ENCODE peak calls at places on chromosomes 7 and 10, in ten cellular contexts. I is heart left ventricle, R is type B pancreatic cell, C is stomach, J is prostate gland, V is brain microvascular endothelial cell, Q is A549, F is left ventricle myocardium inferior, O is neural crest cell, H is Panc1. A is an unnamed sample.

GRCh38 chr10:8402469-8403074 is 348.1 kb downstream of the GATA3 start:
- DNase-seq in I (no peak), V (no peak), R (no peak), F (no peak), H (no peak), J (no peak), O (no peak), Q (no peak), C (no peak), A (no peak)

GRCh38 chr10:98892523-98892922 is 343.1 kb downstream of the HPSE2 start:
- DNase-seq in I (no peak), O (no peak), R (no peak), F (no peak), V (no peak), H (no peak), J (no peak), C (no peak), Q (no peak), A (no peak)

GRCh38 chr7:130356121-130356759 is 11.6 kb downstream of the CPA5 start:
- DNase-seq in O (no peak), H (peak), C (no peak), F (peak), J (peak), Q (peak), I (peak), R (no peak), V (peak), A (peak)

GRCh38 chr7:27808626-27809025 is 68.7 kb downstream of the TAX1BP1 start:
- DNase-seq in Q (no peak), V (peak), I (no peak), O (no peak), C (no peak), J (no peak), F (no peak), R (no peak), H (peak), A (peak)

GRCh38 chr10:94299417-94299816 is 63.3 kb downstream of the NOC3L start:
- DNase-seq in H (no peak), C (no peak), I (no peak), O (no peak), J (no peak), V (peak), R (no peak), F (no peak), Q (no peak), A (peak)

GRCh38 chr10:81838950-81839349 is 36.0 kb upstream of the NRG3 start:
- DNase-seq in V (peak), R (no peak), I (no peak), C (no peak), H (no peak), O (peak), J (no peak), F (no peak), Q (no peak), A (no peak)

GRCh38 chr7:82530361-82530760 is 86.8 kb upstream of the CACNA2D1 start:
- DNase-seq in F (no peak), V (peak), H (no peak), Q (no peak), C (no peak), R (no peak), J (no peak), O (no peak), I (no peak), A (no peak)

GRCh38 chr10:113450046-113450445 is 102.8 kb upstream of the HABP2 start:
- DNase-seq in F (no peak), R (no peak), J (no peak), H (no peak), Q (no peak), V (no peak), I (no peak), O (no peak), C (no peak), A (no peak)

GRCh38 chr7:37201003-37201875 is 247.4 kb downstream of the ELMO1 start:
- DNase-seq in R (peak), C (peak), Q (peak), V (peak), F (peak), H (no peak), I (peak), O (peak), J (peak), A (peak)

GRCh38 chr10:29915116-29915785 is 144.1 kb downstream of the JCAD start:
- DNase-seq in C (no peak), F (no peak), V (no peak), J (no peak), H (no peak), O (no peak), R (no peak), Q (no peak), I (no peak), A (no peak)

GRCh38 chr10:72906446-72906845 is 12.9 kb downstream of the OIT3 start:
- DNase-seq in R (no peak), F (no peak), H (no peak), Q (no peak), O (no peak), I (no peak), V (peak), J (no peak), C (no peak), A (no peak)

GRCh38 chr10:27372095-27372494 is 131.5 kb upstream of the ACBD5 start:
- DNase-seq in F (no peak), O (no peak), C (no peak), Q (no peak), J (no peak), H (no peak), I (no peak), V (no peak), R (no peak), A (no peak)

GRCh38 chr10:44313706-44314307 is 71.1 kb downstream of the CXCL12 start:
- DNase-seq in C (no peak), Q (no peak), R (no peak), H (no peak), V (no peak), I (no peak), F (no peak), J (no peak), O (no peak), A (no peak)

GRCh38 chr7:7682856-7683255 is 35.6 kb downstream of the RPA3 start:
- DNase-seq in R (no peak), Q (no peak), O (no peak), H (no peak), C (no peak), F (no peak), V (no peak), I (no peak), J (no peak), A (no peak)

GRCh38 chr7:143126146-143126545 is 5.7 kb upstream of the PIP start:
- DNase-seq in C (no peak), R (no peak), Q (peak), I (no peak), O (no peak), J (no peak), H (no peak), F (no peak), V (peak), A (no peak)

GRCh38 chr7:45993621-45994020 is 72.5 kb upstream of the IGFBP3 start:
- DNase-seq in C (no peak), Q (no peak), R (no peak), O (no peak), H (no peak), F (no peak), J (no peak), I (no peak), V (no peak), A (no peak)

GRCh38 chr7:111168182-111168581 is 77.3 kb downstream of the LRRN3 start:
- DNase-seq in Q (no peak), R (no peak), H (no peak), C (no peak), O (no peak), I (no peak), F (no peak), J (no peak), V (peak), A (no peak)

GRCh38 chr7:140638311-140638791 is 2.3 kb downstream of the DENND2A start:
- DNase-seq in I (no peak), F (no peak), C (no peak), Q (peak), J (no peak), R (no peak), H (no peak), O (no peak), V (peak), A (peak)

GRCh38 chr10:112622786-112623185 is 175.8 kb downstream of the VTI1A start:
- DNase-seq in F (no peak), C (no peak), J (no peak), H (no peak), Q (no peak), R (no peak), O (no peak), V (no peak), I (no peak), A (no peak)

GRCh38 chr7:26993816-26994810 is 101.7 kb downstream of the HOXA1 start:
- DNase-seq in I (no peak), Q (no peak), J (peak), C (no peak), O (no peak), F (no peak), V (no peak), R (no peak), H (no peak), A (no peak)

GRCh38 chr10:3968727-3969126 is 183.7 kb upstream of the KLF6 start:
- DNase-seq in I (no peak), F (no peak), C (no peak), R (no peak), H (no peak), O (no peak), V (no peak), J (no peak), Q (no peak), A (no peak)

GRCh38 chr7:31061185-31061584 is 9.1 kb downstream of the ADCYAP1R1 start:
- DNase-seq in O (no peak), C (no peak), I (no peak), F (no peak), Q (peak), J (no peak), V (no peak), R (no peak), H (no peak), A (no peak)

GRCh38 chr7:108014747-108015682 is 12.1 kb upstream of the LAMB1 start:
- DNase-seq in H (no peak), Q (peak), C (no peak), F (no peak), J (no peak), O (no peak), I (no peak), R (no peak), V (no peak), A (peak)

GRCh38 chr7:33243319-33243881 is 114.0 kb downstream of the BBS9 start:
- DNase-seq in R (no peak), J (no peak), F (no peak), C (no peak), O (no peak), Q (peak), I (no peak), V (peak), H (peak), A (peak)

DNA sequence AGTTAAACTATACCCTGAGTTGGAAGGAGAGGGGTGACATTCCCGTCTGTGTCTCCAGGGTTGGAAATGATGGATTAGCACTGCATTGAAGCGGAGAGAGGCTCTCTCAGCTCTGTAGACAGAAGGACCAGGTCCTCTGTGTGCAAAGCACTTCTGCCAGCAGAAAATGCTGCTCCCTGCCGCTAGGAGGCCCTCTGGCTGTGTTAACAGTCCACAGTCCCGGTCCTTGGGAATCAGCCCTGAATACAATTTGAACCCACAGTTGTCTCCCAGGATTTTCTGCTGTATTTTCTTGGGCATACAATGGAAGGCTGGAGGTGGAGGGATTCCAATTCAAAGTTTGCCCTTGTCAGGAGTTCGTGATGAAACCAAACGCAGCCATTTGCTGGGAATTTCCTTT is 205.1 kb downstream of the GLRX3 start:
- DNase-seq in F (no peak), I (no peak), J (no peak), R (peak), C (no peak), H (no peak), O (peak), V (no peak), Q (no peak), A (no peak)
- TF ChIP-seq CTCF in F (peak), I (peak), J (peak), R (peak), C (no peak), H (peak), O (peak), V (no peak), Q (no peak), A (peak)

GRCh38 chr7:94907420-94908203 is at the start of gene PPP1R9A:
- DNase-seq in O (peak), V (no peak), F (peak), Q (peak), J (peak), H (no peak), I (peak), R (peak), C (peak), A (no peak)
- TF ChIP-seq CTCF in O (peak), V (peak), F (peak), Q (peak), J (peak), H (peak), I (peak), R (peak), C (peak), A (no peak)

GRCh38 chr7:90603346-90603745 is 7.2 kb downstream of the CDK14 start:
- DNase-seq in I (no peak), J (no peak), H (no peak), Q (no peak), R (no peak), C (no peak), F (no peak), O (no peak), V (no peak), A (no peak)

GRCh38 chr7:90604383-90604782 is 8.3 kb downstream of the CDK14 start:
- DNase-seq in O (no peak), C (no peak), I (no peak), V (no peak), J (no peak), R (no peak), H (no peak), F (no peak), Q (no peak), A (no peak)

GRCh38 chr7:90605055-90605454 is 8.9 kb downstream of the CDK14 start:
- DNase-seq in O (no peak), J (no peak), Q (no peak), F (no peak), C (no peak), I (no peak), V (no peak), H (no peak), R (no peak), A (no peak)

GRCh38 chr7:90610105-90610504 is 14.0 kb downstream of the CDK14 start:
- DNase-seq in V (no peak), R (no peak), H (no peak), C (no peak), O (no peak), Q (no peak), I (no peak), J (no peak), F (no peak), A (no peak)

GRCh38 chr7:90607196-90607595 is 11.1 kb downstream of the CDK14 start:
- DNase-seq in Q (no peak), H (no peak), V (no peak), C (no peak), O (no peak), J (no peak), R (no peak), F (no peak), I (no peak), A (peak)
- TF ChIP-seq CTCF in Q (no peak), H (no peak), V (no peak), C (no peak), O (no peak), J (no peak), R (no peak), F (no peak), I (no peak), A (no peak)

DNA sequence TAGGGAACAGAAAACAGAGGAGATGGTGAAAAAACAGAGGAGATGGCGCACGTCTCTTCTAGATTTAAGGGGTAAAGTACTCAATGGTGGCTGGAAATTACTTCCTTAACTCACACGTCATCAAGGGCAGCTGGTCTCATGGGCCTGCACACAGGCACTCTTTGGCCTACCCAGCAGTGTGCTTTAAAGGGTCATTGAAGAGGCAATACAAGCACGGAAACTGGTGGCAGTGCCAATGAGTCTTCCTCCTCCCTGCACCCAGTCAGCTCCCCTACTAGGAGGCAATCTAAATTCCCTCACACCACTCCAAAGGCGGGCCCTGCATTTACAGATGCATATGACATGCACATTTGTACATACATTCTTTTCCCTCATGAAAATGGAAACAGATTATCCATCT is 47.4 kb downstream of the PPIF start:
- DNase-seq in R (no peak), Q (no peak), F (no peak), H (no peak), I (peak), O (no peak), C (no peak), J (no peak), V (no peak), A (no peak)
- TF ChIP-seq CTCF in R (no peak), Q (no peak), F (no peak), H (no peak), I (no peak), O (no peak), C (no peak), J (no peak), V (no peak), A (no peak)

DNA sequence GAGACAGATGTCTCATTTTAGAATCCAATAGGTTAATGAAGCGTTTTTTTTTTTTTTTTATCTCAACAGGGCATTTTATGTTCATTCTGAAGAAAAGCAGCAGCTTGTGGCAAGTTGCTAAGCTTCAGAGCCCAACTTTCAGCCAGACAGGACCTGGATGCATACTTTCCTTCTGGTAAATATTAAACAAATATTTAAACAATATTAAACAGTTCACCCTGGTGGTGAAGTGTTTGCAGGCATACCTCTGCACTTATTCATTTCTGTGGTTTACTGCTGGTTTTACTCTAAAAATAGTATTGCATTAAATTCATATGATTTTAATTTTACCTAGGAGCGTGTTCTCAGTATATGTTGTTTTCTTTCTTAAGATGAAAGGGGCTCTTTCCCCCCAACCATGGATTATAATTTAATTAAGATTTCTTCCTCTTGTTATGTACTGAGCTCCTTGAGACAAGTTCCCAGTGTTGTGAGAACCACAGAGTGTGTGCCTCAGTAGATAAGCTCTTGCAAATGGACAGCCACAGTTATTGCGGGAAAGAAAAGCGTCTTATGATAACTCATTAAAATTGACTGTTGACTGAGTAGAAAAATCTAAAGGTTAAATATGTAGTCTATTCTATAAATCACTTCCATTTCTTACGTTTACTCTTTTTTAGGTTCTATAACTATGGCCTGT is 155.8 kb downstream of the MALRD1 start:
- DNase-seq in R (no peak), C (no peak), H (no peak), V (peak), I (no peak), J (no peak), Q (no peak), O (no peak), F (no peak), A (no peak)
- TF ChIP-seq CTCF in R (no peak), C (no peak), H (no peak), V (peak), I (no peak), J (no peak), Q (no peak), O (no peak), F (no peak), A (no peak)

DNA sequence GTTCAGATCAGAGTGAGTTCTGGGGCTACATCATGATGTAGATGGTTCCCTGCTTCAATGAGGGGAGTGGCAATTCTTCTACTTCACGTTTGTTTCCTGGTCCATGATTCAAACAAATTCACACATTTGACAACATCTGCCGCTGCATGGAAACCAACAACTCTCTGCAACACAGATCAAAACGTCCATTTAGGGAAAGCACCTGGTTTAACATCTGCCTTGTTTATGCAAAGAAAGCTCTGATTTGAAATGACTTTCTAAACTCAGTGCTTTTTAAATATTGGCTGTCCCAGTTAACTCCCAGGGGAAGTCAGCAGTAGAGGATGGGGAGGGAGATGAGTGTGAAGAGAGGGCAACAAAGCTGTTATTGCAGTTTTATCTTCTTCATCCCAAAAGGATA is 93.8 kb downstream of the GAD2 start:
- DNase-seq in R (no peak), O (no peak), F (no peak), H (no peak), Q (no peak), J (no peak), V (no peak), I (no peak), C (no peak), A (no peak)
- TF ChIP-seq CTCF in R (no peak), O (no peak), F (no peak), H (no peak), Q (no peak), J (no peak), V (no peak), I (no peak), C (no peak), A (no peak)

GRCh38 chr7:35725280-35725680 is 30.3 kb upstream of the HERPUD2 start:
- DNase-seq in F (no peak), C (peak), V (no peak), I (no peak), Q (no peak), R (no peak), H (no peak), J (no peak), O (no peak), A (no peak)
- TF ChIP-seq CTCF in F (no peak), C (no peak), V (no peak), I (no peak), Q (no peak), R (no peak), H (no peak), J (no peak), O (no peak), A (no peak)

GRCh38 chr7:6164010-6164409 is 108.4 kb downstream of the CYTH3 start:
- DNase-seq in V (no peak), O (no peak), F (no peak), H (no peak), I (no peak), Q (no peak), C (no peak), R (peak), J (no peak), A (no peak)

GRCh38 chr7:6165075-6165474 is 107.3 kb downstream of the CYTH3 start:
- DNase-seq in V (no peak), O (no peak), F (no peak), R (no peak), J (no peak), C (no peak), Q (no peak), H (no peak), I (no peak), A (no peak)

GRCh38 chr7:6165521-6166325 is 106.7 kb downstream of the CYTH3 start:
- DNase-seq in O (no peak), Q (no peak), H (no peak), I (no peak), J (no peak), C (no peak), V (peak), F (no peak), R (no peak), A (no peak)

GRCh38 chr7:6163402-6163801 is 109.0 kb downstream of the CYTH3 start:
- DNase-seq in Q (no peak), J (no peak), I (no peak), C (no peak), O (no peak), F (no peak), R (peak), H (no peak), V (no peak), A (no peak)

DNA sequence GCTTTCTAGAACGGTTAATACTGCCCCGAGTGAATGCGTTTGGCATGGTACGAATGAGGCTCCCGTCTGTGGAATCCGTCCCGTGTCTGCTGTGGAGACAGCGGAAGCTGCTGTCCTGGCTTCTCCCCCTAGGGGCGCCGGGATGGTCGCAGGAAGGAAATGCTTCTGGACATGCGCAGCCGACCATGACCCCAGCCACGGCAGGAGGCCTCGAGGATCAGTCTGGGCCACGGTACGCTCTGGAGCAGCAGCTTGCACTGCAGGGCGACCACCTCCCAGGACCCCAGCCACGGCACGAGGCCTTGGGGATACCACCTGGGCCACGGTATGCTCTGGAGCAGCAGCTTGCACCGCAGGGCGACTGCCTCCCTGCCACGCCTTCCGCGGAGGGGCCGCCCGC is 107.9 kb downstream of the CYTH3 start:
- DNase-seq in Q (peak), I (no peak), F (peak), V (peak), R (peak), J (no peak), H (no peak), O (peak), C (no peak), A (no peak)
- TF ChIP-seq CTCF in Q (no peak), I (peak), F (peak), V (peak), R (peak), J (no peak), H (no peak), O (peak), C (no peak), A (peak)

GRCh38 chr10:110388682-110389052 is 83.9 kb upstream of the SMNDC1 start:
- DNase-seq in C (no peak), O (no peak), H (no peak), Q (no peak), I (no peak), J (no peak), R (no peak), V (no peak), F (no peak), A (no peak)
- TF ChIP-seq CTCF in C (no peak), O (peak), H (no peak), Q (no peak), I (no peak), J (no peak), R (peak), V (peak), F (no peak), A (peak)

A was measured in HFFc6.